ENCODE peak calls at places on chromosomes 2 and 18, in four cellular contexts. K is GM04504; T is CD8-positive, alpha-beta memory T cell; S is glomerular endothelial cell. U is an unnamed sample.

GRCh38 chr18:25349131-25349925 is 2.6 kb downstream of the ZNF521 start:
- DNase-seq in K (no peak), T (no peak), S (no peak), U (no peak)

GRCh38 chr2:9052821-9053533 is 49.5 kb upstream of the MBOAT2 start:
- DNase-seq in T (no peak), S (no peak), K (no peak), U (no peak)

GRCh38 chr2:127498386-127498785 is 27.9 kb downstream of the IWS1 start:
- DNase-seq in T (no peak), S (no peak), K (no peak), U (no peak)

GRCh38 chr2:128305555-128306080 is 13.1 kb downstream of the HS6ST1 start:
- DNase-seq in K (no peak), S (no peak), T (no peak), U (no peak)

GRCh38 chr2:12806535-12806934 is 89.8 kb downstream of the TRIB2 start:
- DNase-seq in T (no peak), S (no peak), K (no peak), U (no peak)

GRCh38 chr2:45168731-45169338 is 159.6 kb upstream of the SIX2 start:
- DNase-seq in S (no peak), K (no peak), T (no peak), U (no peak)

GRCh38 chr2:7333189-7333588 is 416.0 kb downstream of the RNF144A start:
- DNase-seq in T (no peak), K (no peak), S (no peak), U (no peak)

GRCh38 chr2:102137138-102137537 is 5.4 kb upstream of the IL1R1 start:
- DNase-seq in S (no peak), K (no peak), T (no peak), U (no peak)

GRCh38 chr2:13654416-13654815 is 937.7 kb downstream of the TRIB2 start:
- DNase-seq in T (no peak), S (no peak), K (no peak), U (no peak)

GRCh38 chr2:37688771-37689468 is 17.5 kb upstream of the CDC42EP3 start:
- DNase-seq in K (no peak), S (no peak), T (no peak), U (no peak)

U was measured in CD8-positive, alpha-beta T cell.